ENCODE peak calls at places on chromosome 16, in five cellular contexts. B, G, L, W and O are unnamed samples.

GRCh38 chr16:65846210-65846602 is 520.3 kb upstream of the CDH5 start:
- DNase-seq in W (no peak), L (no peak), G (no peak), B (no peak), O (no peak)

GRCh38 chr16:75476817-75477216 is 12.3 kb upstream of the TMEM170A start:
- DNase-seq in B (no peak), L (no peak), W (no peak), G (no peak), O (no peak)

GRCh38 chr16:14286381-14287230 is 215.5 kb downstream of the MRTFB start:
- DNase-seq in L (no peak), B (peak), G (no peak), W (no peak), O (no peak)

GRCh38 chr16:4607841-4608703 is 6.6 kb downstream of the UBALD1 start:
- DNase-seq in B (no peak), G (no peak), W (no peak), L (no peak), O (no peak)

GRCh38 chr16:86566966-86567700 is 504 bp downstream of the FOXC2 start:
- DNase-seq in W (peak), G (no peak), L (peak), B (no peak), O (no peak)

GRCh38 chr16:29312835-29313558 is 93.5 kb downstream of the NPIPB11 start:
- DNase-seq in L (peak), W (no peak), B (no peak), G (no peak), O (no peak)

GRCh38 chr16:16197966-16198365 is 25.3 kb downstream of the ABCC6 start:
- DNase-seq in L (no peak), B (no peak), G (no peak), W (no peak), O (no peak)

GRCh38 chr16:30054959-30055553 is 10.5 kb upstream of the ALDOA start:
- DNase-seq in B (peak), L (no peak), W (no peak), G (no peak), O (no peak)

GRCh38 chr16:50267151-50267631 is 840 bp downstream of the ADCY7 start:
- DNase-seq in B (no peak), W (no peak), L (peak), G (no peak), O (no peak)

GRCh38 chr16:86396918-86397317 is 113.4 kb upstream of the FOXF1 start:
- DNase-seq in B (no peak), W (peak), L (no peak), G (peak), O (no peak)

GRCh38 chr16:57997528-57998265 is 2.8 kb downstream of the ZNF319 start:
- DNase-seq in G (no peak), W (no peak), L (no peak), B (no peak), O (no peak)

GRCh38 chr16:85593503-85594195 is 19.5 kb upstream of the GSE1 start:
- DNase-seq in L (no peak), B (no peak), G (no peak), W (no peak), O (no peak)

GRCh38 chr16:89507834-89508590 is at the start of gene SPG7:
- DNase-seq in G (peak), W (peak), L (peak), B (peak), O (no peak)

GRCh38 chr16:59046335-59046734 is 312.2 kb upstream of the GOT2 start:
- DNase-seq in B (no peak), W (no peak), L (no peak), G (no peak), O (no peak)

GRCh38 chr16:23949630-23950290 is 114.0 kb downstream of the PRKCB start:
- DNase-seq in B (peak), G (no peak), L (no peak), W (no peak), O (no peak)

GRCh38 chr16:52450241-52450640 is 96.7 kb downstream of the TOX3 start:
- DNase-seq in W (no peak), G (no peak), B (no peak), L (no peak), O (no peak)

GRCh38 chr16:57614546-57615343 is 13.7 kb upstream of the ADGRG1 start:
- DNase-seq in G (no peak), L (peak), B (peak), W (no peak), O (no peak)

GRCh38 chr16:83533193-83533592 is 274.6 kb upstream of the HSBP1 start:
- DNase-seq in B (no peak), L (no peak), W (no peak), G (peak), O (peak)

GRCh38 chr16:83994703-83995102 is 26.7 kb downstream of the NECAB2 start:
- DNase-seq in B (no peak), W (peak), G (no peak), L (no peak), O (no peak)

GRCh38 chr16:1992475-1993292 is 2.9 kb downstream of the SYNGR3 start:
- DNase-seq in B (no peak), G (no peak), L (no peak), W (no peak), O (no peak)

GRCh38 chr16:65644821-65645220 is 523.0 kb upstream of the CDH11 start:
- DNase-seq in W (no peak), B (no peak), L (no peak), G (no peak), O (no peak)

GRCh38 chr16:23557779-23558330 is 328 bp downstream of the UBFD1 start:
- DNase-seq in W (peak), B (no peak), G (no peak), L (no peak), O (no peak)

GRCh38 chr16:31132979-31133599 is 2.4 kb downstream of the PRSS8 start:
- DNase-seq in G (no peak), L (no peak), B (no peak), W (no peak), O (no peak)

GRCh38 chr16:84606081-84606875 is 11.6 kb downstream of the COTL1 start:
- DNase-seq in G (no peak), B (no peak), W (no peak), L (no peak), O (no peak)

GRCh38 chr16:1859650-1860049 is 12.3 kb downstream of the MEIOB start:
- DNase-seq in L (no peak), B (no peak), W (no peak), G (no peak), O (no peak)

GRCh38 chr16:12729448-12729847 is 74.2 kb downstream of the CPPED1 start:
- DNase-seq in G (no peak), B (no peak), L (no peak), W (peak), O (no peak)

GRCh38 chr16:23509441-23509754 is 896 bp downstream of the GGA2 start:
- DNase-seq in G (no peak), B (no peak), W (no peak), L (no peak), O (no peak)

GRCh38 chr16:57739756-57740422 is 4.3 kb downstream of the KATNB1 start:
- DNase-seq in G (no peak), B (no peak), W (no peak), L (no peak), O (no peak)

GRCh38 chr16:26672206-26672605 is 394.5 kb upstream of the C16orf82 start:
- DNase-seq in L (no peak), B (peak), G (no peak), W (no peak), O (no peak)

GRCh38 chr16:19851476-19851875 is 33.2 kb downstream of the GPRC5B start:
- DNase-seq in W (no peak), L (no peak), B (no peak), G (no peak), O (no peak)

GRCh38 chr16:65782537-65783290 is 583.8 kb upstream of the CDH5 start:
- DNase-seq in B (no peak), G (no peak), W (peak), L (no peak), O (peak)

GRCh38 chr16:9522589-9522988 is 431.1 kb downstream of the HAPSTR1 start:
- DNase-seq in L (no peak), W (no peak), G (no peak), B (no peak), O (no peak)

GRCh38 chr16:76639685-76640289 is 362.6 kb downstream of the CNTNAP4 start:
- DNase-seq in L (no peak), G (no peak), W (peak), B (no peak), O (no peak)

GRCh38 chr16:57061084-57061905 is 31.1 kb upstream of the CPNE2 start:
- DNase-seq in W (peak), L (peak), G (peak), B (no peak), O (peak)